ENCODE peak calls at places on chromosomes 2 and 18, in seven cellular contexts. One of them, this sample, is unnamed.

GRCh38 chr18:3652380-3653262 is 202.6 kb downstream of the TGIF1 start:
- DNase-seq in H1: no peak
- DNase-seq in H9: peak
- DNase-seq in mesenchymal stem cell: peak
- DNase-seq in neuronal stem cell: no peak
- DNase-seq in mesendoderm: peak
- DNase-seq in trophoblast cell: peak
- DNase-seq in this sample: peak

GRCh38 chr2:170213651-170214050 is 35.7 kb downstream of the MYO3B start:
- DNase-seq in H1: no peak
- DNase-seq in H9: no peak
- DNase-seq in mesenchymal stem cell: no peak
- DNase-seq in neuronal stem cell: no peak
- DNase-seq in mesendoderm: no peak
- DNase-seq in trophoblast cell: no peak
- DNase-seq in this sample: no peak

GRCh38 chr2:196480653-196481322 is 158.7 kb upstream of the CCDC150 start:
- DNase-seq in H1: no peak
- DNase-seq in H9: no peak
- DNase-seq in mesenchymal stem cell: no peak
- DNase-seq in neuronal stem cell: no peak
- DNase-seq in mesendoderm: no peak
- DNase-seq in trophoblast cell: no peak
- DNase-seq in this sample: no peak

GRCh38 chr2:63861220-63861822 is 19.6 kb downstream of the UGP2 start:
- DNase-seq in H1: no peak
- DNase-seq in H9: no peak
- DNase-seq in mesenchymal stem cell: peak
- DNase-seq in neuronal stem cell: no peak
- DNase-seq in mesendoderm: peak
- DNase-seq in trophoblast cell: peak
- DNase-seq in this sample: peak

GRCh38 chr2:197293252-197294007 is 17.1 kb downstream of the ANKRD44 start:
- DNase-seq in H1: no peak
- DNase-seq in H9: no peak
- DNase-seq in mesenchymal stem cell: no peak
- DNase-seq in neuronal stem cell: no peak
- DNase-seq in mesendoderm: no peak
- DNase-seq in trophoblast cell: no peak
- DNase-seq in this sample: no peak

GRCh38 chr2:230908595-230909191 is 16.3 kb downstream of the GPR55 start:
- DNase-seq in H1: no peak
- DNase-seq in H9: peak
- DNase-seq in mesenchymal stem cell: peak
- DNase-seq in neuronal stem cell: no peak
- DNase-seq in mesendoderm: peak
- DNase-seq in trophoblast cell: no peak
- DNase-seq in this sample: peak

GRCh38 chr2:9556121-9556869 is 665 bp upstream of the ADAM17 start:
- DNase-seq in H1: no peak
- DNase-seq in H9: no peak
- DNase-seq in mesenchymal stem cell: peak
- DNase-seq in neuronal stem cell: no peak
- DNase-seq in mesendoderm: no peak
- DNase-seq in trophoblast cell: peak
- DNase-seq in this sample: peak

GRCh38 chr2:176999331-176999730 is 213.3 kb upstream of the HNRNPA3 start:
- DNase-seq in H1: no peak
- DNase-seq in H9: no peak
- DNase-seq in mesenchymal stem cell: peak
- DNase-seq in neuronal stem cell: no peak
- DNase-seq in mesendoderm: peak
- DNase-seq in trophoblast cell: no peak
- DNase-seq in this sample: peak

GRCh38 chr18:79458131-79458838 is 62.6 kb downstream of the NFATC1 start:
- DNase-seq in H1: no peak
- DNase-seq in H9: no peak
- DNase-seq in mesenchymal stem cell: peak
- DNase-seq in neuronal stem cell: peak
- DNase-seq in mesendoderm: peak
- DNase-seq in trophoblast cell: peak
- DNase-seq in this sample: peak

GRCh38 chr2:234403074-234403473 is 93.8 kb downstream of the ARL4C start:
- DNase-seq in H1: no peak
- DNase-seq in H9: no peak
- DNase-seq in mesenchymal stem cell: no peak
- DNase-seq in neuronal stem cell: no peak
- DNase-seq in mesendoderm: no peak
- DNase-seq in trophoblast cell: no peak
- DNase-seq in this sample: peak

GRCh38 chr2:100730290-100730868 is 89.6 kb upstream of the NPAS2 start:
- DNase-seq in H1: peak
- DNase-seq in H9: peak
- DNase-seq in mesenchymal stem cell: peak
- DNase-seq in neuronal stem cell: no peak
- DNase-seq in mesendoderm: peak
- DNase-seq in trophoblast cell: peak
- DNase-seq in this sample: peak

GRCh38 chr2:95799490-95799889 is 192.1 kb downstream of the ANKRD36C start:
- DNase-seq in H1: no peak
- DNase-seq in H9: no peak
- DNase-seq in mesenchymal stem cell: no peak
- DNase-seq in neuronal stem cell: no peak
- DNase-seq in mesendoderm: no peak
- DNase-seq in trophoblast cell: no peak
- DNase-seq in this sample: no peak

GRCh38 chr2:95799892-95800291 is 191.7 kb downstream of the ANKRD36C start:
- DNase-seq in H1: no peak
- DNase-seq in H9: no peak
- DNase-seq in mesenchymal stem cell: no peak
- DNase-seq in neuronal stem cell: no peak
- DNase-seq in mesendoderm: no peak
- DNase-seq in trophoblast cell: no peak
- DNase-seq in this sample: no peak
- H2AK5ac ChIP-seq in H1: no peak
- H2AK5ac ChIP-seq in H9: no peak
- H2AK5ac ChIP-seq in mesenchymal stem cell: no peak
- H2AK5ac ChIP-seq in neuronal stem cell: no peak
- H2AK5ac ChIP-seq in mesendoderm: no peak
- H2AK5ac ChIP-seq in trophoblast cell: no peak
- H2AK5ac ChIP-seq in this sample: no peak

GRCh38 chr2:17182399-17182798 is 335.8 kb downstream of the RAD51AP2 start:
- DNase-seq in H1: no peak
- DNase-seq in H9: no peak
- DNase-seq in mesenchymal stem cell: no peak
- DNase-seq in neuronal stem cell: no peak
- DNase-seq in mesendoderm: no peak
- DNase-seq in trophoblast cell: no peak
- DNase-seq in this sample: no peak

GRCh38 chr2:17177094-17177493 is 341.1 kb downstream of the RAD51AP2 start:
- DNase-seq in H1: no peak
- DNase-seq in H9: no peak
- DNase-seq in mesenchymal stem cell: no peak
- DNase-seq in neuronal stem cell: no peak
- DNase-seq in mesendoderm: no peak
- DNase-seq in trophoblast cell: no peak
- DNase-seq in this sample: no peak

GRCh38 chr2:17179145-17179808 is 339.0 kb downstream of the RAD51AP2 start:
- DNase-seq in H1: no peak
- DNase-seq in H9: no peak
- DNase-seq in mesenchymal stem cell: no peak
- DNase-seq in neuronal stem cell: no peak
- DNase-seq in mesendoderm: no peak
- DNase-seq in trophoblast cell: no peak
- DNase-seq in this sample: no peak

GRCh38 chr2:17184512-17184911 is 333.7 kb downstream of the RAD51AP2 start:
- DNase-seq in H1: no peak
- DNase-seq in H9: no peak
- DNase-seq in mesenchymal stem cell: no peak
- DNase-seq in neuronal stem cell: no peak
- DNase-seq in mesendoderm: no peak
- DNase-seq in trophoblast cell: no peak
- DNase-seq in this sample: no peak

GRCh38 chr2:17181051-17181450 is 337.2 kb downstream of the RAD51AP2 start:
- DNase-seq in H1: no peak
- DNase-seq in H9: no peak
- DNase-seq in mesenchymal stem cell: no peak
- DNase-seq in neuronal stem cell: no peak
- DNase-seq in mesendoderm: no peak
- DNase-seq in trophoblast cell: no peak
- DNase-seq in this sample: no peak
- H2AK5ac ChIP-seq in H1: no peak
- H2AK5ac ChIP-seq in H9: no peak
- H2AK5ac ChIP-seq in mesenchymal stem cell: no peak
- H2AK5ac ChIP-seq in neuronal stem cell: no peak
- H2AK5ac ChIP-seq in mesendoderm: no peak
- H2AK5ac ChIP-seq in trophoblast cell: no peak
- H2AK5ac ChIP-seq in this sample: no peak

GRCh38 chr18:43274526-43274925 is 2.8 kb downstream of the SYT4 start:
- DNase-seq in H1: no peak
- DNase-seq in H9: no peak
- DNase-seq in mesenchymal stem cell: no peak
- DNase-seq in neuronal stem cell: no peak
- DNase-seq in mesendoderm: no peak
- DNase-seq in trophoblast cell: no peak
- DNase-seq in this sample: no peak
- H2AK5ac ChIP-seq in H1: no peak
- H2AK5ac ChIP-seq in H9: no peak
- H2AK5ac ChIP-seq in mesenchymal stem cell: no peak
- H2AK5ac ChIP-seq in neuronal stem cell: no peak
- H2AK5ac ChIP-seq in mesendoderm: no peak
- H2AK5ac ChIP-seq in trophoblast cell: no peak
- H2AK5ac ChIP-seq in this sample: no peak

DNA sequence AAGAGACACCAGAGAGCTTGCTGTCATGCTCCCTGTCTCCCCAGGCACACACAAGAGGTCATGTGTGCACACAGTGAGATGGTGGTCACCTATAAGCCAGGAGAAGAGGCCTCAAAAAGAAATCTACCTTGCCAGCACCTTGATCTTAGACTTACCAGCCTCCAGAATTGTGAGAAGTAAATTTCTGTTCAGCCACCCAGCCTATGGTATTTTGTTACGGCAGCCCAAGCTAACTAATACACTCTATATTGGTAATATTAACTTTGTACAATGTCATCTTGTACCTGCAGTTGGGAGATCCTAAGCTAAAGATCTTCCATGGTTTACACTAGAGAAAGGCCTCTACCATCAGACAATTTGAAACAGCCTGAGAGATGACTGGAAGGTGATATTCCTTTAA is 21.2 kb downstream of the RTN4 start:
- DNase-seq in H1: no peak
- DNase-seq in H9: no peak
- DNase-seq in mesenchymal stem cell: no peak
- DNase-seq in neuronal stem cell: no peak
- DNase-seq in mesendoderm: no peak
- DNase-seq in trophoblast cell: no peak
- DNase-seq in this sample: no peak
- H2AK5ac ChIP-seq in H1: no peak
- H2AK5ac ChIP-seq in H9: no peak
- H2AK5ac ChIP-seq in mesenchymal stem cell: no peak
- H2AK5ac ChIP-seq in neuronal stem cell: no peak
- H2AK5ac ChIP-seq in mesendoderm: no peak
- H2AK5ac ChIP-seq in trophoblast cell: no peak
- H2AK5ac ChIP-seq in this sample: no peak

GRCh38 chr18:31931163-31931885 is 11.6 kb downstream of the TRAPPC8 start:
- DNase-seq in H1: no peak
- DNase-seq in H9: no peak
- DNase-seq in mesenchymal stem cell: no peak
- DNase-seq in neuronal stem cell: no peak
- DNase-seq in mesendoderm: peak
- DNase-seq in trophoblast cell: no peak
- DNase-seq in this sample: peak
- H2AK5ac ChIP-seq in H1: no peak
- H2AK5ac ChIP-seq in H9: no peak
- H2AK5ac ChIP-seq in mesenchymal stem cell: no peak
- H2AK5ac ChIP-seq in neuronal stem cell: no peak
- H2AK5ac ChIP-seq in mesendoderm: no peak
- H2AK5ac ChIP-seq in trophoblast cell: no peak
- H2AK5ac ChIP-seq in this sample: no peak

GRCh38 chr2:189348369-189348768 is 92.9 kb upstream of the WDR75 start:
- DNase-seq in H1: no peak
- DNase-seq in H9: no peak
- DNase-seq in mesenchymal stem cell: no peak
- DNase-seq in neuronal stem cell: no peak
- DNase-seq in mesendoderm: no peak
- DNase-seq in trophoblast cell: no peak
- DNase-seq in this sample: no peak

GRCh38 chr2:189347540-189347939 is 93.7 kb upstream of the WDR75 start:
- DNase-seq in H1: no peak
- DNase-seq in H9: no peak
- DNase-seq in mesenchymal stem cell: peak
- DNase-seq in neuronal stem cell: no peak
- DNase-seq in mesendoderm: peak
- DNase-seq in trophoblast cell: peak
- DNase-seq in this sample: peak

DNA sequence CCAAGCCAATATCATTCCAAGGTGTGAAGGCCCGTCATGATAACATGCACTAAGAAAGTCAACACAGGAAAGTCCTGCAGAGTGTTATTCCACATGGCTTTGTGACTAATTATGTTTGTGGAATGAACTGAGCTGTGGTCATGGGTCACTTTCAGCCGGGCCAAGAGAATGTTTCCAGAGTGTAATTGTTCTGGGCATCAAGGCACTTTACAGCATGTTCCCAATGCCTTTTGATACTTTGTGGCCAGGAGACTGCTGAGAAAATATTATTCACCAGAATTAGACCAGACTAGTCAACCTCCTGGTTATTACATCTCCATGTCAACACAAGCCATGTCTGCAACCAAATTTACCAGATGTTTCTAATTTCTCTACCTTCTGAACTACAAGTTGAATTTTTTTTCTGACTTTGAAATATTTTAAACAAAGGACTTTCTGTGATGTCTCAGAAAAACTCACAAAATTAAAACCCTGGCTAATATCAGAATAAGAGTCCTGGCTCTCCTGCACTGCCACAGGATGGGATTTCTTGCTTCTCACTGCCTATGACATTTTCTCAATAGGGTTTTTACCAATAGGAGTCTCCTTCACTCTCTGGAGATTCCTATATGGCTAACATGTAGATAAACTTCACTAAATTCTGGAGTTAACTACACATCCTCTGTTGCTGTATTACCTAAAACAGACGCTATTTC is 90.6 kb upstream of the WDR75 start:
- DNase-seq in H1: no peak
- DNase-seq in H9: no peak
- DNase-seq in mesenchymal stem cell: peak
- DNase-seq in neuronal stem cell: no peak
- DNase-seq in mesendoderm: no peak
- DNase-seq in trophoblast cell: no peak
- DNase-seq in this sample: peak
- H2AK5ac ChIP-seq in H1: no peak
- H2AK5ac ChIP-seq in H9: no peak
- H2AK5ac ChIP-seq in mesenchymal stem cell: no peak
- H2AK5ac ChIP-seq in neuronal stem cell: no peak
- H2AK5ac ChIP-seq in mesendoderm: no peak
- H2AK5ac ChIP-seq in trophoblast cell: no peak
- H2AK5ac ChIP-seq in this sample: no peak

GRCh38 chr2:210458395-210458794 is 18.2 kb downstream of the LANCL1 start:
- DNase-seq in H1: no peak
- DNase-seq in H9: no peak
- DNase-seq in mesenchymal stem cell: no peak
- DNase-seq in neuronal stem cell: no peak
- DNase-seq in mesendoderm: no peak
- DNase-seq in trophoblast cell: no peak
- DNase-seq in this sample: no peak
- H2AK5ac ChIP-seq in H1: no peak
- H2AK5ac ChIP-seq in H9: no peak
- H2AK5ac ChIP-seq in mesenchymal stem cell: no peak
- H2AK5ac ChIP-seq in neuronal stem cell: no peak
- H2AK5ac ChIP-seq in mesendoderm: no peak
- H2AK5ac ChIP-seq in trophoblast cell: no peak
- H2AK5ac ChIP-seq in this sample: no peak

This sample was measured in IMR-90.